ENCODE peak calls at places on chromosomes 5 and 9, in six cellular contexts. W is endothelial cell; D is non-pigmented ciliary epithelial cell; J is nephron progenitor cell; L is posterior cingulate gyrus; E is stimulated activated CD8-positive, alpha-beta memory T cell treated with anti-CD3 and anti-CD28 coated beads, Interleukin-4, amount 100 ng/mL, for 24 hours. O is an unnamed sample.

GRCh38 chr5:59034498-59035186 is 451.8 kb downstream of the RAB3C start:
- DNase-seq in W (no peak), D (no peak), J (no peak), L (no peak), E (no peak), O (no peak)

GRCh38 chr5:118891252-118891651 is 97.1 kb downstream of the DTWD2 start:
- DNase-seq in W (no peak), D (no peak), J (no peak), L (no peak), E (no peak), O (no peak)

GRCh38 chr5:132839426-132840301 is 9.2 kb upstream of the SHROOM1 start:
- DNase-seq in W (no peak), D (peak; percentile 53), J (no peak), L (no peak), E (no peak), O (no peak)

GRCh38 chr5:76695336-76695735 is 20.6 kb upstream of the F2R start:
- DNase-seq in W (no peak), D (no peak), J (no peak), L (no peak), E (no peak), O (no peak)

GRCh38 chr5:102933721-102934459 is 178.8 kb downstream of the PAM start:
- DNase-seq in W (no peak), D (no peak), J (no peak), L (no peak), E (no peak), O (no peak)

GRCh38 chr5:115559524-115559923 is 14.9 kb upstream of the FEM1C start:
- DNase-seq in W (no peak), D (no peak), J (no peak), L (no peak), E (no peak), O (no peak)

GRCh38 chr9:96619491-96620154 is at the start of gene CDC14B:
- DNase-seq in W (peak; percentile 85), D (peak; percentile 60), J (peak; percentile 90), L (peak; percentile 81), E (peak; percentile 56), O (peak; percentile 90)

GRCh38 chr9:70883056-70883455 is 238.4 kb downstream of the TRPM3 start:
- DNase-seq in W (no peak), D (no peak), J (no peak), L (no peak), E (no peak), O (no peak)

GRCh38 chr9:81683214-81683613 is 6.1 kb downstream of the TLE1 start:
- DNase-seq in W (no peak), D (no peak), J (no peak), L (no peak), E (no peak), O (no peak)

GRCh38 chr5:93602261-93603149 is 19.5 kb downstream of the NR2F1 start:
- DNase-seq in W (no peak), D (no peak), J (peak; percentile 61), L (no peak), E (no peak), O (no peak)

GRCh38 chr9:131197160-131197911 is 72.0 kb downstream of the NUP214 start:
- DNase-seq in W (no peak), D (no peak), J (no peak), L (no peak), E (no peak), O (no peak)

GRCh38 chr9:3526903-3527652 is 1.3 kb upstream of the RFX3 start:
- DNase-seq in W (no peak), D (no peak), J (no peak), L (no peak), E (no peak), O (no peak)

GRCh38 chr5:1666812-1667588 is 132.6 kb downstream of the MRPL36 start:
- DNase-seq in W (peak; percentile 94), D (no peak), J (peak; percentile 93), L (no peak), E (peak; percentile 31), O (peak; percentile 95)

GRCh38 chr9:119968837-119969707 is 599.8 kb upstream of the BRINP1 start:
- DNase-seq in W (peak; percentile 82), D (peak; percentile 11), J (peak; percentile 85), L (peak; percentile 65), E (peak; percentile 11), O (peak; percentile 75)

GRCh38 chr5:50440651-50441478 is at the start of gene EMB:
- DNase-seq in W (peak; percentile 62), D (no peak), J (peak; percentile 70), L (peak; percentile 45), E (peak; percentile 66), O (peak; percentile 54)

GRCh38 chr9:95201201-95201600 is 116.3 kb downstream of the FANCC start:
- DNase-seq in W (no peak), D (no peak), J (no peak), L (no peak), E (no peak), O (no peak)

GRCh38 chr5:78927657-78928282 is 57.3 kb downstream of the ARSB start:
- DNase-seq in W (no peak), D (peak; percentile 73), J (no peak), L (no peak), E (no peak), O (no peak)

GRCh38 chr5:149157330-149157729 is 16.0 kb downstream of the ABLIM3 start:
- DNase-seq in W (no peak), D (no peak), J (no peak), L (no peak), E (no peak), O (no peak)

GRCh38 chr9:842918-843468 is 1.5 kb downstream of the DMRT1 start:
- DNase-seq in W (no peak), D (no peak), J (peak; percentile 25), L (no peak), E (no peak), O (no peak)

GRCh38 chr5:107814183-107814582 is 143.4 kb upstream of the EFNA5 start:
- DNase-seq in W (no peak), D (no peak), J (no peak), L (no peak), E (no peak), O (no peak)

GRCh38 chr5:96691503-96692303 is 29.5 kb downstream of the CAST start:
- DNase-seq in W (no peak), D (no peak), J (no peak), L (no peak), E (no peak), O (no peak)

GRCh38 chr9:105117111-105117682 is 127.3 kb upstream of the SLC44A1 start:
- DNase-seq in W (no peak), D (no peak), J (no peak), L (no peak), E (no peak), O (no peak)

GRCh38 chr5:116088062-116088461 is 3.2 kb downstream of the COMMD10 start:
- DNase-seq in W (no peak), D (no peak), J (no peak), L (no peak), E (no peak), O (no peak)

GRCh38 chr5:168301593-168302388 is 10.3 kb downstream of the WWC1 start:
- DNase-seq in W (no peak), D (no peak), J (no peak), L (no peak), E (no peak), O (no peak)

GRCh38 chr9:1875921-1876448 is 139.2 kb upstream of the SMARCA2 start:
- DNase-seq in W (no peak), D (no peak), J (no peak), L (no peak), E (peak; percentile 49), O (no peak)

GRCh38 chr9:128702949-128703615 is 779 bp downstream of the PKN3 start:
- DNase-seq in W (no peak), D (no peak), J (peak; percentile 59), L (no peak), E (no peak), O (no peak)

GRCh38 chr5:53381-54174 is 38.4 kb upstream of the PLEKHG4B start:
- DNase-seq in W (peak; percentile 56), D (no peak), J (peak; percentile 86), L (no peak), E (peak; percentile 43), O (peak; percentile 43)

GRCh38 chr5:158382473-158382872 is 523.5 kb upstream of the CLINT1 start:
- DNase-seq in W (no peak), D (peak; percentile 95), J (no peak), L (peak; percentile 18), E (peak; percentile 22), O (no peak)

GRCh38 chr5:149596712-149597111 is 15.4 kb downstream of the ARHGEF37 start:
- DNase-seq in W (no peak), D (no peak), J (no peak), L (no peak), E (no peak), O (no peak)

GRCh38 chr9:4803670-4804530 is 11.2 kb downstream of the RCL1 start:
- DNase-seq in W (no peak), D (no peak), J (no peak), L (no peak), E (no peak), O (no peak)

GRCh38 chr5:115758356-115758755 is 58.1 kb downstream of the CDO1 start:
- DNase-seq in W (no peak), D (no peak), J (no peak), L (no peak), E (no peak), O (no peak)

GRCh38 chr5:15601274-15601673 is 101.3 kb downstream of the FBXL7 start:
- DNase-seq in W (no peak), D (no peak), J (no peak), L (no peak), E (no peak), O (no peak)

GRCh38 chr9:129561594-129562281 is 59.2 kb downstream of the C9orf50 start:
- DNase-seq in W (no peak), D (no peak), J (peak; percentile 43), L (no peak), E (no peak), O (no peak)

GRCh38 chr5:151892393-151892792 is 32.3 kb downstream of the GLRA1 start:
- DNase-seq in W (no peak), D (no peak), J (no peak), L (no peak), E (no peak), O (no peak)

GRCh38 chr5:109141499-109142200 is 268.1 kb downstream of the PJA2 start:
- DNase-seq in W (no peak), D (no peak), J (no peak), L (no peak), E (no peak), O (no peak)

GRCh38 chr9:15697459-15697858 is 144.6 kb downstream of the CCDC171 start:
- DNase-seq in W (no peak), D (peak; percentile 34), J (no peak), L (no peak), E (no peak), O (no peak)

GRCh38 chr5:57184322-57184721 is 10.5 kb downstream of the GPBP1 start:
- DNase-seq in W (no peak), D (no peak), J (no peak), L (no peak), E (no peak), O (no peak)